ENCODE peak calls at places on chromosomes 4 and X, in five cellular contexts. X is occipital lobe, J is lower lobe of right lung, M is NCI-H187, T is cardiac fibroblast. E is an unnamed sample.
A peak's percentile ranks its signal among the peaks of the same experiment; 100 is the strongest.

GRCh38 chr4:105140684-105141490 is 5.8 kb upstream of the TET2 start:
- DNase-seq in X (no peak), J (no peak), M (no peak), T (peak; percentile 43), E (peak; percentile 25)

GRCh38 chrX:46666831-46667230 is 92.1 kb downstream of the SLC9A7 start:
- DNase-seq in X (no peak), J (no peak), M (no peak), T (no peak), E (no peak)

GRCh38 chrX:75096331-75096730 is 59.8 kb downstream of the ABCB7 start:
- DNase-seq in X (no peak), J (no peak), M (no peak), T (no peak), E (no peak)

GRCh38 chr4:73422458-73422752 is 13.6 kb upstream of the AFP start:
- DNase-seq in X (no peak), J (no peak), M (no peak), T (no peak), E (no peak)

GRCh38 chr4:7710576-7711329 is 228.9 kb downstream of the AFAP1 start:
- DNase-seq in X (no peak), J (no peak), M (peak; percentile 30), T (no peak), E (no peak)

GRCh38 chrX:102155806-102156179 is at the start of gene BEX5:
- DNase-seq in X (peak; percentile 69), J (peak; percentile 63), M (peak; percentile 18), T (no peak), E (no peak)

GRCh38 chr4:28709821-28710330 is 1849.2 kb downstream of the STIM2 start:
- DNase-seq in X (no peak), J (no peak), M (no peak), T (peak; percentile 3), E (peak; percentile 48)

GRCh38 chr4:184010696-184011095 is 105.6 kb downstream of the STOX2 start:
- DNase-seq in X (no peak), J (no peak), M (no peak), T (no peak), E (no peak)

GRCh38 chr4:22661443-22661842 is 31.3 kb upstream of the GBA3 start:
- DNase-seq in X (no peak), J (no peak), M (no peak), T (peak; percentile 71), E (no peak)

GRCh38 chrX:47623540-47624027 is 3.9 kb upstream of the SYN1 start:
- DNase-seq in X (peak; percentile 45), J (peak; percentile 54), M (peak; percentile 56), T (peak; percentile 86), E (peak; percentile 78)

GRCh38 chr4:107708225-107708624 is 11.8 kb downstream of the PAPSS1 start:
- DNase-seq in X (no peak), J (no peak), M (no peak), T (no peak), E (no peak)